ENCODE peak calls at places on chromosomes 11 and 22, in five cellular contexts. J is spleen, O is SJSA1, D is mesenchymal stem cell, A is fibroblast of lung. L is an unnamed sample. For H3K9me3, the result is how much of the 10 kb centered on the place peaks cover.

GRCh38 chr11:44416776-44417175 is 106.8 kb upstream of the ALX4 start:
- DNase-seq in D (no peak), J (no peak), A (no peak), O (peak), L (no peak)

GRCh38 chr22:50171965-50172421 is 1.5 kb downstream of the PANX2 start:
- DNase-seq in J (no peak), O (no peak), D (no peak), A (no peak), L (no peak)

GRCh38 chr11:78659326-78660319 is 85.0 kb upstream of the NARS2 start:
- DNase-seq in O (no peak), A (no peak), D (no peak), J (no peak), L (no peak)

GRCh38 chr11:112579282-112579681 is 318.6 kb upstream of the PLET1 start:
- DNase-seq in A (no peak), J (no peak), D (no peak), O (no peak), L (no peak)

GRCh38 chr22:32258791-32259190 is 3.6 kb upstream of the SLC5A4 start:
- DNase-seq in O (no peak), D (no peak), J (no peak), A (no peak), L (no peak)

GRCh38 chr11:96520939-96521338 is 131.1 kb downstream of the JRKL start:
- DNase-seq in D (no peak), A (no peak), J (no peak), O (no peak), L (no peak)

GRCh38 chr22:24107668-24108067 is 73.6 kb upstream of the SUSD2 start:
- DNase-seq in A (peak), D (no peak), J (no peak), O (no peak), L (peak)

GRCh38 chr22:18057568-18058209 is 20.1 kb upstream of the PEX26 start:
- DNase-seq in A (peak), D (peak), J (peak), O (peak), L (peak)

GRCh38 chr11:48148749-48149148 is 67.9 kb upstream of the OR4B1 start:
- DNase-seq in O (no peak), D (no peak), A (no peak), J (no peak), L (no peak)

GRCh38 chr11:14300661-14301304 is 58.2 kb downstream of the RRAS2 start:
- DNase-seq in A (peak), D (peak), J (no peak), O (peak), L (peak)

GRCh38 chr11:123157995-123158394 is 37.1 kb downstream of the CLMP start:
- DNase-seq in J (no peak), A (no peak), D (no peak), O (no peak), L (no peak)

GRCh38 chr11:47358731-47359051 is 6.2 kb upstream of the MYBPC3 start:
- DNase-seq in J (peak), O (no peak), D (no peak), A (no peak), L (no peak)

GRCh38 chr22:26890870-26891269 is 233.5 kb downstream of the MIAT start:
- DNase-seq in D (no peak), J (no peak), A (no peak), O (no peak), L (no peak)

GRCh38 chr11:35245786-35246185 is 106.8 kb downstream of the CD44 start:
- DNase-seq in D (no peak), A (no peak), J (no peak), O (no peak), L (peak)

GRCh38 chr11:61667684-61668320 is 12.4 kb upstream of the DAGLA start:
- DNase-seq in D (no peak), A (no peak), J (no peak), O (no peak), L (no peak)

GRCh38 chr11:61671527-61671926 is 8.7 kb upstream of the DAGLA start:
- DNase-seq in A (no peak), O (no peak), J (no peak), D (no peak), L (no peak)

GRCh38 chr11:61670626-61671025 is 9.6 kb upstream of the DAGLA start:
- DNase-seq in J (no peak), A (no peak), D (no peak), O (no peak), L (no peak)

GRCh38 chr11:61669417-61669816 is 10.8 kb upstream of the DAGLA start:
- DNase-seq in D (no peak), A (no peak), O (no peak), J (no peak), L (no peak)

DNA sequence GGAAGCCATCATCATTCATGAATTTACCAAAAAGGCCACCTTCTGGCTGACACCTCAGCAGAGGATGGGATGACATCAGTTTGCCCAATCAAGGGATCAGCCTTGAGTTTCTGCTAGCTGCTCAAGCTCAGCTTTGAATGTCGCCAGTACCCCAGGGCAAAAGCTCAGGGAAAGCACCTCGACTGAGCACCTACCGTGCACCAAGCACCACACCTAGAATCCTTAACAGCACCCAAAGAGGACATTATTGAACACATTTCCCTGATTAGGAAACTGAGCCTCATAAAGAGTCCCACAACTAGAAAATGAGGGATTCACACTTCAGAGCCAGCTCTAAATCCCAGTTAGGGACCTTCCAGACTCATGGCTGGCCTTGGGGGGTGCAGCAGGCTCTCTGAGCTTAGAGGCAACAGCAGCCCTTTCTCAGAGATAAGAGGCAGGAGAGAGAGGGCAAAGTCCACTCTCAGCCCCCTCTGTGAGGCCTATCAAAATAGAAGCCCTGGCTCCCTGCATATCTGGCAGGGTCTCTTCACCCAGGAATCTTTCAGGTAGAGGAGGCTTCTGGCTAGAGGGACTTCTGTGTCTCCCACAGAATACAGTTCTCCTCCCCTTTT is 13.4 kb upstream of the DAGLA start:
- DNase-seq in D (no peak), A (no peak), O (no peak), J (no peak), L (no peak)
- H3K4me3 ChIP-seq in D (no peak), A (no peak), O (no peak), J (no peak), L (no peak)

GRCh38 chr11:50077526-50077925 is 44.9 kb downstream of the OR4C45 start:
- DNase-seq in J (no peak), O (no peak), D (no peak), A (no peak), L (no peak)
- H3K9me3 ChIP-seq in J (half or more), O (under half), D (under half), A (under half), L (under half)

DNA sequence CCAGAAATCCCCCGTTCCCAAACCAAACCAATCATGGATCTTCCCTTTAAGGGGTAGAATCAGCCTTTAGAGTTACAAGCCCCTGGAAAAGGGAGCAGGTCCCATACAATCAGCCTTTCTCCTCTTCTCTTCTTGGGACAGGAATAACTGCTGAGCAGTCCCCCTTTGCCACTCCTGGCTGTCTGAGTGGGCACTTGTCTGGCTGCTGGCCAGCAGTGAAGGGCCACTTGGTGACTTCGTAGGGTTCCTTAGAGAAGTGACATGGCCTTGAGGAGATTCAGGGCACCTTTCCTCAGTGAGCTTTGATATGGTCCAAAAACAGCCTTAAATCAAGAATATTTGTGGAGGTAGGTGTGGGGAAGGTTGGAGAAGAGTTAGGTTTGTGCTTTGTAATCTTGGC is 53.5 kb upstream of the HORMAD2 start:
- DNase-seq in D (no peak), J (no peak), O (no peak), A (no peak), L (no peak)
- H3K27ac ChIP-seq in D (no peak), J (no peak), O (no peak), A (no peak), L (no peak)

DNA sequence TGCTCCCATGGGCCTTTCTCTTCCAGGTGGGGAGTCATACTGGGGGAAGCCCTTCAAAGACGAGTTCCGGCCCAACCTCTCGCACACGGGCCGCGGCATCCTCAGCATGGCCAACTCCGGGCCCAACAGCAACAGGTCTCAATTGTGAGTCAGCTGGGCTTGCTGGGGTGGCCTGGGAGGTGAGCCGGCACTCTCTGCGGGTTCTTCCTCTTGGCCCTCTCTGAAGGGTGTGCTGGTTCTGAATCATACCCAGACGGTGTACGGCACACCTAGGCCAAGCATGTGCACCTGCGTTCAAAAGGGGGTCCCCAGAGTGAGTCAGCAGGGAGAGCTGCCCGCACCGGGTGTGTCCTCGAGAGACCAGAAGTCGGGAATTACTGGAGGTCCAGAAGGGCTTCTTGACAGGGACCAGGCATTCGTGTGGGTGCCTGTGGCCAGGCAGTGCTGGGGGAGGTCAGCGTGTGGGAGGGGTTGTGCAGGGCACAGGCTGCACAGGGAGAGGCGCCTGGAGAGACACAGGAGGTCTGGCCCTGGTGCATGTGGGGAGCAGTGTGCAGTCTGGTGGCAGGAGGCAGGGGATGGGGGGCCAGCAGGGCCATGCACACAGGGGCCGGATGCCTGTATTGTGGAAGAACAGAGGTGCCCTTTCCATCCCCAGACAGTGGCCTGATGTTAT is 23.0 kb downstream of the PPIL2 start:
- DNase-seq in A (no peak), D (no peak), J (no peak), O (no peak), L (no peak)
- H3K4me3 ChIP-seq in A (no peak), D (no peak), J (no peak), O (no peak), L (no peak)

GRCh38 chr11:73249858-73250773 is 22.0 kb upstream of the P2RY6 start:
- DNase-seq in D (no peak), J (peak), O (no peak), A (no peak), L (no peak)
- H3K9me3 ChIP-seq in D (under half), J (under half), O (under half), A (under half), L (under half)